ENCODE peak calls at places on chromosome 16, in six cellular contexts. T, Z, L, M, V and C are unnamed samples.

GRCh38 chr16:1788708-1789100 is 4.8 kb downstream of the IGFALS start:
- DNase-seq in V (no peak), L (peak; percentile 43), Z (peak; percentile 59), M (no peak), T (no peak), C (no peak)

GRCh38 chr16:64440421-64440831 is 681.4 kb downstream of the CDH11 start:
- DNase-seq in Z (no peak), L (no peak), M (peak; percentile 50), V (no peak), T (peak; percentile 97), C (no peak)

GRCh38 chr16:13779676-13780075 is 140.3 kb upstream of the ERCC4 start:
- DNase-seq in M (no peak), L (no peak), V (no peak), Z (no peak), T (no peak), C (no peak)

GRCh38 chr16:80158766-80159165 is 382.0 kb upstream of the DYNLRB2 start:
- DNase-seq in T (peak; percentile 91), L (no peak), Z (no peak), V (no peak), M (peak; percentile 82), C (no peak)

GRCh38 chr16:78605548-78606097 is 506.2 kb downstream of the WWOX start:
- DNase-seq in L (no peak), V (no peak), T (no peak), M (no peak), Z (no peak), C (no peak)

GRCh38 chr16:13829712-13830304 is 90.1 kb upstream of the ERCC4 start:
- DNase-seq in T (no peak), M (no peak), Z (no peak), V (no peak), L (no peak), C (no peak)

GRCh38 chr16:68128577-68129305 is 43.6 kb downstream of the NFATC3 start:
- DNase-seq in V (no peak), T (peak; percentile 4), Z (no peak), L (no peak), M (peak; percentile 31), C (peak; percentile 26)

GRCh38 chr16:53509906-53510703 is 7.1 kb upstream of the AKTIP start:
- DNase-seq in L (peak; percentile 82), V (peak; percentile 79), Z (peak; percentile 86), T (peak; percentile 79), M (peak; percentile 85), C (peak; percentile 84)

GRCh38 chr16:13453325-13453724 is 466.6 kb upstream of the ERCC4 start:
- DNase-seq in Z (no peak), M (no peak), T (peak; percentile 1), L (no peak), V (peak; percentile 11), C (no peak)

GRCh38 chr16:85829751-85830445 is 30.4 kb downstream of the COX4I1 start:
- DNase-seq in M (no peak), Z (peak; percentile 46), V (no peak), T (no peak), L (peak; percentile 73), C (peak; percentile 68)

GRCh38 chr16:88705746-88706287 is 391 bp downstream of the RNF166 start:
- DNase-seq in M (peak; percentile 26), V (peak; percentile 65), T (peak; percentile 56), L (no peak), Z (no peak), C (no peak)

GRCh38 chr16:27460213-27460612 is 58.2 kb downstream of the IL21R start:
- DNase-seq in M (no peak), Z (peak; percentile 75), V (no peak), L (no peak), T (no peak), C (no peak)

GRCh38 chr16:86531193-86531550 is 20.8 kb downstream of the FOXF1 start:
- DNase-seq in M (no peak), L (no peak), V (no peak), T (no peak), Z (peak; percentile 54), C (peak; percentile 92)

GRCh38 chr16:17311333-17312099 is 159.2 kb downstream of the XYLT1 start:
- DNase-seq in L (no peak), T (no peak), V (no peak), Z (no peak), M (no peak), C (no peak)

GRCh38 chr16:648071-648785 is 937 bp upstream of the WDR90 start:
- DNase-seq in L (peak; percentile 70), T (peak; percentile 61), M (no peak), Z (no peak), V (peak; percentile 37), C (no peak)

GRCh38 chr16:10934325-10935107 is 7.8 kb downstream of the DEXI start:
- DNase-seq in L (no peak), Z (no peak), M (no peak), T (no peak), V (no peak), C (no peak)

GRCh38 chr16:75624921-75625334 is 1.8 kb upstream of the ADAT1 start:
- DNase-seq in V (no peak), L (no peak), T (peak; percentile 35), Z (no peak), M (no peak), C (no peak)

GRCh38 chr16:82892327-82892726 is 265.6 kb downstream of the CDH13 start:
- DNase-seq in T (peak; percentile 28), M (no peak), L (no peak), Z (no peak), V (no peak), C (no peak)

GRCh38 chr16:3934491-3935185 is 54.1 kb upstream of the CREBBP start:
- DNase-seq in V (no peak), L (peak; percentile 7), M (no peak), T (no peak), Z (no peak), C (no peak)

GRCh38 chr16:3938471-3938842 is 57.9 kb upstream of the CREBBP start:
- DNase-seq in T (peak; percentile 17), V (no peak), M (no peak), Z (no peak), L (no peak), C (no peak)

GRCh38 chr16:3935921-3936320 is 55.4 kb upstream of the CREBBP start:
- DNase-seq in M (no peak), V (no peak), L (peak; percentile 31), T (no peak), Z (no peak), C (no peak)

GRCh38 chr16:3937066-3937875 is 56.8 kb upstream of the CREBBP start:
- DNase-seq in T (no peak), M (no peak), L (peak; percentile 16), Z (no peak), V (no peak), C (no peak)

DNA sequence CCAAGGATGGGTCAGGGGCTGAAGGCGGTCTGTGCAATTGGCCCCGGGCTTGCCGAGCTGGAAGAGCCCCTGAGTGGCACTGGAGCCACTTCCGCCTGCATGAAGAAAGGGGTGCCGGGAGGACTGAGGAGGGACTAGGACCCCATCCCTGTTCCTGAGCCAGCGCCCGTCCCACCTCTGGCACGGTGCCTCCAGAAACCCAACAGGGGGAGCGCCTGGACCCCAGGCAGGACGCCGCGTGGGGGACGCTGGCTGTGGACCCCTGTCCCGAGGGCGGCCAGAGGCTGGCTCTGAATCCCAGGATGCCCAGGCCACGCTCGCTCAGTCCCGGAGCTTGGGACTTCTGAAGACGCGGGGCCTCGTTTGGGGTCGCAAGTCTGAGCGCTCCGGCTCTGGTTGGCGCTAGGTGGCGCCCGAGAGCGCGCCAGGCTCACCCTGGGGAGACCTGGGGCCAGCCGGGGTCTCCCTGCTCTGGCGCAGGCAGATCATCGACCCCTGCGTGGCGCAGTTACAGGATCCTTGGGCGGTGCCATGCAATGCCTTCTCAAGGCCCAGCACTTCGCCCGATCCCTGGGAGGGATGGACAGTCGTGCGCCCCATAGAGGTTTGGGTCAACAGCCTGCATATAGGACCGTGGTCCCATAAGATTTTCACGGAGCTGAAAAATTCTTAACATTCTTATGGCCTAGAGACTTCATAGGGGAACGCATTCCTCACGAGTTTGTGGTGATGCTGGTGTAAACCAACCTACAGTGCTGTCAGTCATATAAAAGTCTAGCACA is 58.5 kb upstream of the CREBBP start:
- DNase-seq in L (peak; percentile 68), M (peak; percentile 55), T (peak; percentile 67), V (peak; percentile 86), Z (no peak), C (peak; percentile 84)
- H3K4me3 ChIP-seq in L (peak overlapping the region; percentile 58), M (no peak overlapping the region), T (peak overlapping the region; percentile 73), V (no peak overlapping the region), Z (peak overlapping the region; percentile 68), C (peak overlapping the region; percentile 39)

DNA sequence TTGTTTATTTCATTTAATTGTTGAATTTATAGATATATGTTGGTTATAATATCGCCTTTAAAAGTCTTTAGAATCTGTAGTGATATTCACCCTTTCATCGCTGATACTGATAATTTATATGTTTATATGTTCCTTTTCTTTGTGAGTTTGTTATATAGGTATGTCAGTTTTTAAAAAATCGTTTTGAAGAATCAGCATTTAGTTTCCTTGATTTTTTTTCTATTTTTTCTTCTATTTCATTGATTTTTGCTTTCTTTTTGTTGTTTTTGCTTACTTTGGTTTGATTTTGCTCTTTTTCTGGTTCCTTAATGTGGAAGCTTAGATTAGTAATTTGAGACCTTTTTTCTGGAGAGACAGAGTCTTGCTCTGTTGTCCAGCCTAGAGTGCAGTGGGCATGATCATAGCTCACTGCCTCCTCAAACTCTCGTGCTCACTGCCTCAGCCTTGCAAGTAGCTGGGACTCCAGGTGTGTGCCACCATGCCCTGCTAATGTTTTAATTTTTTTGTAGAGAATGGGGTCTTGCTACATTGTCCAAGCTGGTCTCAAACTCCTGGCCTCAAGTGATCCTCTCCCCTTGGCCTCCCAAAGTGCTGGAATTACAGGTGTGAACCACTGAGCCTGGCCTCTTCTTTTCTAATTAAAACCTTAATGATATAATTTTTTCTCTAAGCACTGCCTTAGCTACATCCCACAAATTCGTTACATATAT is 7.5 kb downstream of the IST1 start:
- DNase-seq in V (no peak), Z (no peak), T (no peak), M (no peak), L (no peak), C (no peak)
- H3K4me1 ChIP-seq in V (peaks cover 2% of the 10 kb centered on the region), Z (peaks cover 2% of the 10 kb centered on the region), T (peaks cover 9% of the 10 kb centered on the region), M (peaks cover 2% of the 10 kb centered on the region), L (peaks cover 36% of the 10 kb centered on the region), C (peaks cover 12% of the 10 kb centered on the region)

GRCh38 chr16:11955713-11956123 is 9.3 kb upstream of the TNFRSF17 start:
- DNase-seq in T (peak; percentile 98), L (no peak), M (no peak), Z (no peak), V (no peak), C (no peak)
- H3K27ac ChIP-seq in T (peak overlapping the region; percentile 88), L (no peak overlapping the region), M (no peak overlapping the region), Z (no peak overlapping the region), V (no peak overlapping the region), C (no peak overlapping the region)

DNA sequence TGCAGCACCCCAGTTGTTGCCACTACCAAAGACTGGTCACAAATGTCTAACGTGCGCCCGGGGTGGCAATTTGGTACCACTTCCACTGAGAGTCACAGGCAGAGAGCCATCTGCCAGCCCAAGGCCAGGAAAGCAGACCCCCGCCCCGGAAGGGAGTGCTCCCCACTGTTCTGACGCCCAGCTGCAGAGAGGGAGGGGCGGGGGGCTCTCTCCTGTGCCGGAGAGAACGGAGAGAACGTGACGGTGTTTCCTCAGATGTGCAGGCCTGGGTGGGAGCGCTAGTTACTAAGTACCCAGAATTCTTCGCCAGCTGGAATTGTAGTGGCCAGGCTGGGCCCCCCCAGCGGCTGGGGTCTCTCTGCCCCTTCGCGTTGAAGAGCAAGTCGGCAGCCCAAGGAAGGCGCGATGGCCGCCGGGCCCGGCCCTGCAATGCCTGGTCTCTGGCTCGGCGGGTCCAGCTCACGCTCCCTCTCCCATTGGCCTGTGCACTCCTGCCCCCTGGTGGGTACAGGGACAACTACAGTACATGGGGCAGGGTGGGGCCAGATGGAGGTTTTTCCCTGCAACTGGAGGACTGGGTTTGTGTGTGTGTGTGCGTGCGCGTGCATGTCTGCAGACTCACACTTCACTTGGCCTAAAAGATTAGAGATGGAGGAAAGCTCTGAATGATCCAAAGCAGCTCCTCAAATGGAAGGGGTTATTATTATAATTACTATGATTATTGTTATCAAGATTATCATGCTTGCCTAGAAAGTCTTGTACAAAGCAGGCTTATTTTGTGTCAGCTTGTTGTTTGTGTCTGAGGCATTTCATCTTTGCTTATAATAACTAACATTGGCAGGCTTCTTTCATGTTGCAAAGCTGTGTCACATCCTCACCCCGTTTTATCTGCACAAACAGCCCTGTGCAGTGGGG is 107.1 kb downstream of the AMFR start:
- DNase-seq in Z (peak; percentile 92), L (peak; percentile 82), M (peak; percentile 71), V (peak; percentile 87), T (peak; percentile 79), C (peak; percentile 85)
- H3K4me3 ChIP-seq in Z (no peak overlapping the region), L (peak overlapping the region; percentile 11), M (no peak overlapping the region), V (no peak overlapping the region), T (peak overlapping the region; percentile 45), C (peak overlapping the region; percentile 11)